ENCODE peak calls at places on chromosome 16, in nine cellular contexts. E is amygdala; U is activated T-cell treated with anti-CD3 and anti-CD28 coated beads, Interleukin-2, amount 50 U/mL, for 72 hours; P is BE2C; N is AG04450; D is NCI-H524 treated with DMSO at 0.1 percent for 48 hours; Y is OCI-M1; W is effector CD8-positive, alpha-beta T cell; B is HTR-8/SVneo. T is an unnamed sample.

GRCh38 chr16:80518436-80518835 is 22.4 kb upstream of the DYNLRB2 start:
- DNase-seq in N (no peak), B (no peak), D (no peak), U (peak; percentile 20), Y (no peak), E (no peak), P (no peak), W (no peak), T (no peak)

GRCh38 chr16:69724981-69725479 is 1.3 kb downstream of the NQO1 start:
- DNase-seq in W (no peak), N (no peak), D (no peak), B (no peak), E (no peak), U (no peak), Y (no peak), P (no peak), T (no peak)

GRCh38 chr16:53841884-53842283 is 137.9 kb downstream of the FTO start:
- DNase-seq in P (no peak), Y (no peak), E (no peak), B (no peak), D (no peak), W (no peak), U (no peak), N (no peak), T (no peak)

GRCh38 chr16:78738557-78738956 is 639.1 kb downstream of the WWOX start:
- DNase-seq in Y (no peak), W (no peak), P (no peak), E (no peak), D (no peak), U (no peak), N (no peak), B (no peak), T (no peak)

GRCh38 chr16:88066234-88066633 is 115.0 kb downstream of the BANP start:
- DNase-seq in W (no peak), D (no peak), N (no peak), E (no peak), P (no peak), B (no peak), Y (no peak), U (no peak), T (no peak)

GRCh38 chr16:19696961-19697360 is 21.1 kb downstream of the KNOP1 start:
- DNase-seq in N (no peak), P (no peak), Y (no peak), D (no peak), E (peak; percentile 15), W (no peak), B (no peak), U (no peak), T (no peak)

GRCh38 chr16:57999971-58000705 is at the start of gene ZNF319:
- DNase-seq in P (no peak), Y (no peak), B (no peak), E (no peak), U (peak; percentile 29), N (no peak), D (no peak), W (no peak), T (no peak)

GRCh38 chr16:31916056-31916488 is 42.5 kb downstream of the ZNF267 start:
- DNase-seq in P (no peak), U (no peak), E (no peak), Y (peak; percentile 26), N (no peak), B (no peak), D (no peak), W (no peak), T (no peak)

GRCh38 chr16:71360378-71360777 is 1.9 kb downstream of the CALB2 start:
- DNase-seq in U (no peak), P (no peak), W (no peak), N (peak; percentile 83), B (peak; percentile 83), Y (peak; percentile 39), E (no peak), D (no peak), T (no peak)

GRCh38 chr16:67429799-67430503 is 970 bp upstream of the HSD11B2 start:
- DNase-seq in B (no peak), P (no peak), E (no peak), D (no peak), U (no peak), N (no peak), W (no peak), Y (no peak), T (no peak)

GRCh38 chr16:79213214-79213613 is 387.3 kb downstream of the MAF start:
- DNase-seq in E (no peak), B (no peak), D (no peak), W (no peak), P (no peak), Y (no peak), N (no peak), U (no peak), T (no peak)

GRCh38 chr16:24178496-24178895 is 77.6 kb upstream of the CACNG3 start:
- DNase-seq in N (no peak), U (no peak), W (no peak), D (no peak), E (no peak), Y (peak; percentile 6), B (no peak), P (no peak), T (no peak)

GRCh38 chr16:58425245-58425644 is 33.0 kb downstream of the GINS3 start:
- DNase-seq in B (no peak), U (no peak), E (no peak), N (no peak), Y (no peak), P (no peak), D (no peak), W (no peak), T (no peak)

GRCh38 chr16:84299734-84300440 is 5.2 kb downstream of the WFDC1 start:
- DNase-seq in U (no peak), Y (no peak), P (no peak), W (no peak), E (no peak), N (no peak), D (no peak), B (no peak), T (no peak)

GRCh38 chr16:56363781-56364565 is 61.4 kb downstream of the AMFR start:
- DNase-seq in P (no peak), E (no peak), D (no peak), U (no peak), W (no peak), N (no peak), Y (no peak), B (no peak), T (no peak)

GRCh38 chr16:4767872-4768548 is 1.0 kb upstream of the ZNF500 start:
- DNase-seq in N (no peak), Y (peak; percentile 76), B (no peak), P (no peak), E (no peak), D (no peak), U (peak; percentile 18), W (no peak), T (no peak)

GRCh38 chr16:67475051-67475450 is 5.9 kb downstream of the ATP6V0D1 start:
- DNase-seq in W (no peak), N (no peak), P (no peak), B (no peak), D (no peak), E (no peak), U (no peak), Y (no peak), T (no peak)

GRCh38 chr16:11161439-11161838 is 94.6 kb downstream of the SOCS1 start:
- DNase-seq in B (no peak), N (no peak), U (no peak), W (no peak), Y (no peak), P (no peak), E (no peak), D (no peak), T (no peak)

GRCh38 chr16:27408012-27408601 is 6.1 kb downstream of the IL21R start:
- DNase-seq in N (no peak), P (no peak), B (no peak), D (no peak), W (no peak), Y (peak; percentile 25), U (peak; percentile 75), E (no peak), T (no peak)

GRCh38 chr16:75251280-75252048 is at the start of gene BCAR1:
- DNase-seq in N (peak; percentile 73), W (no peak), U (peak; percentile 31), E (peak; percentile 56), D (peak; percentile 23), Y (peak; percentile 78), B (peak; percentile 83), P (peak; percentile 96), T (peak; percentile 32)

GRCh38 chr16:4743217-4743897 is 9.0 kb downstream of the DNAAF8 start:
- DNase-seq in B (no peak), W (no peak), P (no peak), E (no peak), U (no peak), Y (no peak), N (no peak), D (no peak), T (no peak)

GRCh38 chr16:46883353-46883689 is 841 bp upstream of the GPT2 start:
- DNase-seq in B (no peak), N (no peak), U (no peak), P (no peak), D (no peak), Y (no peak), E (peak; percentile 56), W (no peak), T (no peak)